ENCODE peak calls at places on chromosomes 11 and 22, in five cellular contexts. W, M, J, O and K are unnamed samples.

GRCh38 chr11:27209562-27210005 is 153.4 kb downstream of the CCDC34 start:
- DNase-seq in W (no peak), M (no peak), J (peak; percentile 100), O (peak; percentile 96), K (peak; percentile 80)

GRCh38 chr11:92745186-92745585 is 224.3 kb upstream of the MTNR1B start:
- DNase-seq in W (no peak), M (no peak), J (no peak), O (no peak), K (no peak)

GRCh38 chr11:134522782-134523570 is 110.9 kb upstream of the B3GAT1 start:
- DNase-seq in W (no peak), M (no peak), J (no peak), O (no peak), K (no peak)

GRCh38 chr11:101718406-101718805 is 134.6 kb upstream of the TRPC6 start:
- DNase-seq in W (no peak), M (no peak), J (peak; percentile 19), O (peak; percentile 59), K (no peak)

GRCh38 chr11:93614111-93614784 is 47.2 kb upstream of the CEP295 start:
- DNase-seq in W (no peak), M (peak; percentile 60), J (no peak), O (no peak), K (peak; percentile 63)

GRCh38 chr11:3969200-3969599 is 113.7 kb downstream of the STIM1 start:
- DNase-seq in W (no peak), M (no peak), J (no peak), O (no peak), K (no peak)

GRCh38 chr11:118799372-118799771 is 8.4 kb upstream of the DDX6 start:
- DNase-seq in W (no peak), M (no peak), J (no peak), O (no peak), K (no peak)

GRCh38 chr11:92964471-92964870 is 5.0 kb upstream of the MTNR1B start:
- DNase-seq in W (no peak), M (no peak), J (no peak), O (peak; percentile 41), K (no peak)

GRCh38 chr22:48840112-48840949 is 987.3 kb downstream of the BRD1 start:
- DNase-seq in W (no peak), M (no peak), J (no peak), O (no peak), K (no peak)

GRCh38 chr11:14480716-14481115 is 18.9 kb downstream of the COPB1 start:
- DNase-seq in W (no peak), M (no peak), J (no peak), O (no peak), K (no peak)

GRCh38 chr11:44180107-44180506 is 84.6 kb downstream of the EXT2 start:
- DNase-seq in W (no peak), M (no peak), J (no peak), O (no peak), K (no peak)

GRCh38 chr22:32355760-32356159 is 1.9 kb upstream of the RFPL3 start:
- DNase-seq in W (no peak), M (peak; percentile 45), J (no peak), O (peak; percentile 37), K (peak; percentile 18)

GRCh38 chr11:113324250-113324649 is 9.9 kb downstream of the TTC12 start:
- DNase-seq in W (no peak), M (no peak), J (no peak), O (no peak), K (no peak)

GRCh38 chr11:43984519-43985385 is 42.3 kb downstream of the C11orf96 start:
- DNase-seq in W (no peak), M (no peak), J (no peak), O (no peak), K (peak; percentile 80)

GRCh38 chr11:12056112-12056511 is 47.7 kb upstream of the DKK3 start:
- DNase-seq in W (no peak), M (no peak), J (no peak), O (no peak), K (no peak)

GRCh38 chr22:25736378-25737011 is 5.5 kb upstream of the MYO18B start:
- DNase-seq in W (no peak), M (no peak), J (no peak), O (no peak), K (no peak)

GRCh38 chr11:70483077-70483861 is 84.9 kb downstream of the CTTN start:
- DNase-seq in W (no peak), M (no peak), J (peak; percentile 81), O (peak; percentile 90), K (no peak)

GRCh38 chr11:128658499-128658898 is 35.4 kb upstream of the FLI1 start:
- DNase-seq in W (no peak), M (no peak), J (no peak), O (no peak), K (no peak)

GRCh38 chr11:63505857-63506528 is at the start of gene LGALS12:
- DNase-seq in W (no peak), M (no peak), J (peak; percentile 48), O (no peak), K (no peak)

GRCh38 chr22:29314537-29315285 is 786 bp downstream of the RASL10A start:
- DNase-seq in W (no peak), M (peak; percentile 42), J (no peak), O (peak; percentile 22), K (no peak)

GRCh38 chr11:119849872-119850271 is 120.9 kb upstream of the NECTIN1 start:
- DNase-seq in W (no peak), M (no peak), J (no peak), O (no peak), K (no peak)

GRCh38 chr11:87356428-87356827 is 318.7 kb downstream of the TMEM135 start:
- DNase-seq in W (peak; percentile 23), M (no peak), J (no peak), O (no peak), K (no peak)

GRCh38 chr22:22857607-22858558 is 29.7 kb upstream of the IGLL5 start:
- DNase-seq in W (no peak), M (no peak), J (no peak), O (no peak), K (no peak)

GRCh38 chr11:119590651-119591308 is 138.2 kb downstream of the NECTIN1 start:
- DNase-seq in W (no peak), M (peak; percentile 58), J (peak; percentile 80), O (peak; percentile 97), K (no peak)

GRCh38 chr22:40469181-40469580 is 98.8 kb downstream of the SGSM3 start:
- DNase-seq in W (no peak), M (no peak), J (no peak), O (no peak), K (no peak)

GRCh38 chr11:78594814-78595213 is 20.1 kb upstream of the NARS2 start:
- DNase-seq in W (no peak), M (no peak), J (no peak), O (no peak), K (no peak)

GRCh38 chr22:49534386-49534785 is 293.3 kb downstream of the BRD1 start:
- DNase-seq in W (no peak), M (peak; percentile 14), J (no peak), O (no peak), K (no peak)

GRCh38 chr11:134630896-134631295 is 218.9 kb upstream of the B3GAT1 start:
- DNase-seq in W (no peak), M (no peak), J (no peak), O (no peak), K (no peak)

GRCh38 chr11:11866203-11866602 is 24.4 kb downstream of the USP47 start:
- DNase-seq in W (no peak), M (no peak), J (no peak), O (no peak), K (no peak)

GRCh38 chr11:76209671-76209955 is 3.3 kb upstream of the WNT11 start:
- DNase-seq in W (peak; percentile 12), M (no peak), J (no peak), O (no peak), K (no peak)

GRCh38 chr11:76208829-76209670 is 2.7 kb upstream of the WNT11 start:
- DNase-seq in W (peak; percentile 79), M (peak; percentile 92), J (peak; percentile 45), O (peak; percentile 73), K (peak; percentile 56)

GRCh38 chr11:76208438-76208828 is 2.1 kb upstream of the WNT11 start:
- DNase-seq in W (no peak), M (no peak), J (no peak), O (peak; percentile 18), K (no peak)

GRCh38 chr11:76206327-76207081 is at the start of gene WNT11:
- DNase-seq in W (peak; percentile 59), M (peak; percentile 93), J (peak; percentile 32), O (peak; percentile 57), K (no peak)

GRCh38 chr11:76207642-76208378 is 1.5 kb upstream of the WNT11 start:
- DNase-seq in W (peak; percentile 79), M (peak; percentile 93), J (peak; percentile 65), O (peak; percentile 93), K (peak; percentile 42)
- TF ChIP-seq EZH2 in W (no peak), M (no peak), J (no peak), O (no peak), K (no peak)

GRCh38 chr11:125949271-125950177 is 3.7 kb downstream of the VSIG10L2 start:
- DNase-seq in W (no peak), M (no peak), J (no peak), O (no peak), K (no peak)

GRCh38 chr11:125948278-125949051 is 2.6 kb downstream of the VSIG10L2 start:
- DNase-seq in W (no peak), M (no peak), J (no peak), O (no peak), K (no peak)

GRCh38 chr11:125946712-125947418 is 1.0 kb downstream of the VSIG10L2 start:
- DNase-seq in W (no peak), M (no peak), J (no peak), O (no peak), K (no peak)

GRCh38 chr11:125945797-125946520 is at the start of gene VSIG10L2:
- DNase-seq in W (no peak), M (no peak), J (no peak), O (peak; percentile 31), K (no peak)

GRCh38 chr11:125947419-125948277 is 1.8 kb downstream of the VSIG10L2 start:
- DNase-seq in W (no peak), M (no peak), J (no peak), O (no peak), K (no peak)
- H3K27ac ChIP-seq in W (no peak overlapping the region), M (no peak overlapping the region), J (no peak overlapping the region), O (no peak overlapping the region), K (no peak overlapping the region)

GRCh38 chr11:19344661-19345518 is 104.1 kb upstream of the E2F8 start:
- DNase-seq in W (peak; percentile 77), M (peak; percentile 94), J (peak; percentile 20), O (peak; percentile 84), K (no peak)

GRCh38 chr11:19349340-19350025 is 108.7 kb upstream of the E2F8 start:
- DNase-seq in W (no peak), M (no peak), J (no peak), O (no peak), K (no peak)

GRCh38 chr11:19347911-19348310 is 107.2 kb upstream of the E2F8 start:
- DNase-seq in W (no peak), M (peak; percentile 31), J (no peak), O (no peak), K (no peak)

GRCh38 chr11:19345519-19345847 is 104.7 kb upstream of the E2F8 start:
- DNase-seq in W (peak; percentile 77), M (peak; percentile 75), J (no peak), O (no peak), K (no peak)

GRCh38 chr11:19345848-19346681 is 105.3 kb upstream of the E2F8 start:
- DNase-seq in W (peak; percentile 53), M (peak; percentile 78), J (no peak), O (no peak), K (no peak)
- TF ChIP-seq EZH2 in W (no peak), M (peak; percentile 53), J (peak; percentile 86), O (peak; percentile 79), K (no peak)

GRCh38 chr11:58391879-58392278 is 14.8 kb downstream of the OR5B3 start:
- DNase-seq in W (no peak), M (no peak), J (peak; percentile 23), O (peak; percentile 93), K (no peak)
- H3K27ac ChIP-seq in W (no peak overlapping the region), M (no peak overlapping the region), J (peak overlapping the region; percentile 46), O (peak overlapping the region; percentile 89), K (no peak overlapping the region)